ENCODE peak calls at places on chromosome 5, in seven cellular contexts. A is stomach, U is gastrocnemius medialis, I is H54, Y is tibial nerve, J is lower leg skin, Q is body of pancreas. V is an unnamed sample.

GRCh38 chr5:65986050-65986451 is 59.7 kb downstream of the ERBIN start:
- DNase-seq in A (no peak), U (no peak), I (peak), Y (no peak), J (no peak), Q (no peak), V (no peak)

GRCh38 chr5:160036243-160036642 is 27.3 kb downstream of the TTC1 start:
- DNase-seq in A (no peak), U (no peak), I (no peak), Y (no peak), J (no peak), Q (no peak), V (no peak)

GRCh38 chr5:118253401-118254061 is 734.8 kb downstream of the DTWD2 start:
- DNase-seq in A (no peak), U (no peak), I (no peak), Y (no peak), J (no peak), Q (no peak), V (no peak)

GRCh38 chr5:130365956-130366355 is 461.7 kb downstream of the CHSY3 start:
- DNase-seq in A (no peak), U (no peak), I (no peak), Y (no peak), J (no peak), Q (no peak), V (no peak)

GRCh38 chr5:108747111-108748009 is at the start of gene FER:
- DNase-seq in A (no peak), U (no peak), I (peak), Y (no peak), J (no peak), Q (peak), V (no peak)

GRCh38 chr5:87231037-87231808 is 36.5 kb upstream of the RASA1 start:
- DNase-seq in A (no peak), U (no peak), I (no peak), Y (no peak), J (no peak), Q (no peak), V (no peak)

GRCh38 chr5:88890070-88890781 is 7.2 kb upstream of the MEF2C start:
- DNase-seq in A (no peak), U (no peak), I (no peak), Y (no peak), J (no peak), Q (no peak), V (no peak)

GRCh38 chr5:99138911-99139310 is 210.1 kb upstream of the CHD1 start:
- DNase-seq in A (no peak), U (no peak), I (no peak), Y (no peak), J (no peak), Q (no peak), V (no peak)

GRCh38 chr5:123752576-123752975 is 240.6 kb downstream of the CSNK1G3 start:
- DNase-seq in A (no peak), U (no peak), I (peak), Y (no peak), J (no peak), Q (no peak), V (no peak)

GRCh38 chr5:10736808-10737207 is 24.2 kb downstream of the DAP start:
- DNase-seq in A (no peak), U (no peak), I (no peak), Y (no peak), J (no peak), Q (peak), V (no peak)

GRCh38 chr5:14270212-14270702 is 127.1 kb downstream of the TRIO start:
- DNase-seq in A (no peak), U (peak), I (peak), Y (no peak), J (no peak), Q (peak), V (no peak)

GRCh38 chr5:126888180-126888579 is 111.2 kb downstream of the LMNB1 start:
- DNase-seq in A (no peak), U (no peak), I (no peak), Y (no peak), J (no peak), Q (no peak), V (no peak)

GRCh38 chr5:68251804-68252648 is 36.5 kb downstream of the PIK3R1 start:
- DNase-seq in A (no peak), U (peak), I (no peak), Y (no peak), J (peak), Q (no peak), V (no peak)

GRCh38 chr5:34892414-34892813 is 22.9 kb downstream of the RAD1 start:
- DNase-seq in A (no peak), U (no peak), I (no peak), Y (no peak), J (no peak), Q (no peak), V (no peak)

GRCh38 chr5:124515494-124516222 is 230.8 kb downstream of the ZNF608 start:
- DNase-seq in A (no peak), U (no peak), I (no peak), Y (no peak), J (no peak), Q (no peak), V (no peak)

GRCh38 chr5:168291961-168292782 is 727 bp downstream of the WWC1 start:
- DNase-seq in A (no peak), U (no peak), I (no peak), Y (no peak), J (no peak), Q (peak), V (no peak)
- TF ChIP-seq POLR2A in A (no peak), U (no peak), I (no peak), Y (no peak), J (no peak), Q (no peak), V (no peak)

GRCh38 chr5:151095341-151096000 is 14.6 kb upstream of the TNIP1 start:
- DNase-seq in A (peak), U (no peak), I (no peak), Y (no peak), J (no peak), Q (peak), V (no peak)
- TF ChIP-seq POLR2A in A (no peak), U (no peak), I (no peak), Y (no peak), J (no peak), Q (no peak), V (no peak)

GRCh38 chr5:142175461-142176142 is 67.0 kb downstream of the NDFIP1 start:
- DNase-seq in A (no peak), U (no peak), I (no peak), Y (no peak), J (peak), Q (no peak), V (no peak)
- TF ChIP-seq POLR2A in A (no peak), U (no peak), I (no peak), Y (no peak), J (no peak), Q (no peak), V (no peak)

GRCh38 chr5:151222769-151223446 is 984 bp downstream of the CCDC69 start:
- DNase-seq in A (no peak), U (no peak), I (no peak), Y (no peak), J (no peak), Q (peak), V (no peak)
- TF ChIP-seq POLR2A in A (no peak), U (no peak), I (no peak), Y (no peak), J (no peak), Q (no peak), V (no peak)

DNA sequence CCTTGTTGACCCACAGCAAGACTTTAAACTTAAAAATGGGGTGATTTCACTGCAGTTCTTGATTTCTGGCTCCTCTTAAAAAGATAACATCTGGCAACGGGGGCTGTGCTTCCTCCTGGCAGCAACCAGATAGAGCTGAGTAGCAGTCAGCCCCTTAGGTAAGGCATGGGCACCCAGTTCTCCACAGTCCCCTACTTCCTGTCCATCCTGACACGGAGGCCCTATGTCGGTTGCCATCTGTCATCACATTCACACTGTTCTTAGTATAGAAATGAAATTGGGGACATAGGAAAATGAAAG is 11.7 kb downstream of the CD74 start:
- DNase-seq in A (no peak), U (no peak), I (no peak), Y (no peak), J (no peak), Q (no peak), V (no peak)
- TF ChIP-seq POLR2A in A (no peak), U (no peak), I (no peak), Y (no peak), J (no peak), Q (no peak), V (no peak)

GRCh38 chr5:40679071-40679997 is at the start of gene PTGER4:
- DNase-seq in A (peak), U (peak), I (peak), Y (peak), J (peak), Q (peak), V (peak)
- TF ChIP-seq POLR2A in A (peak), U (peak), I (peak), Y (peak), J (no peak), Q (peak), V (peak)

GRCh38 chr5:141508808-141509611 is 20.1 kb downstream of the PCDHGC5 start:
- DNase-seq in A (no peak), U (peak), I (peak), Y (no peak), J (peak), Q (peak), V (no peak)
- TF ChIP-seq POLR2A in A (no peak), U (peak), I (peak), Y (no peak), J (no peak), Q (no peak), V (peak)

V was measured in esophagus muscularis mucosa.